ENCODE peak calls at places on chromosomes 2 and 18, in nine cellular contexts. Y, C, J, H, X, I, Q, T and K are unnamed samples.

GRCh38 chr2:205747827-205748386 is 65.6 kb downstream of the NRP2 start:
- DNase-seq in Y (no peak), C (no peak), J (no peak), H (peak; percentile 77), X (no peak), I (no peak), Q (no peak), T (no peak), K (no peak)

GRCh38 chr2:121575800-121576199 is 45.1 kb downstream of the RNU4ATAC start:
- DNase-seq in Y (no peak), C (no peak), J (no peak), H (no peak), X (no peak), I (no peak), Q (no peak), T (no peak), K (no peak)

GRCh38 chr2:64396551-64396950 is 57.4 kb upstream of the LGALSL start:
- DNase-seq in Y (no peak), C (no peak), J (no peak), H (no peak), X (no peak), I (no peak), Q (no peak), T (no peak), K (no peak)

GRCh38 chr2:15298769-15299168 is 262.4 kb downstream of the NBAS start:
- DNase-seq in Y (no peak), C (no peak), J (no peak), H (no peak), X (no peak), I (no peak), Q (peak; percentile 67), T (no peak), K (no peak)

GRCh38 chr18:8870528-8870927 is 165.2 kb downstream of the MTCL1 start:
- DNase-seq in Y (no peak), C (no peak), J (no peak), H (no peak), X (peak; percentile 23), I (no peak), Q (peak; percentile 8), T (no peak), K (no peak)

GRCh38 chr18:62249478-62250097 is 62.5 kb downstream of the RELCH start:
- DNase-seq in Y (peak; percentile 62), C (peak; percentile 42), J (peak; percentile 40), H (peak; percentile 63), X (peak; percentile 51), I (peak; percentile 9), Q (peak; percentile 80), T (peak; percentile 73), K (peak; percentile 19)

GRCh38 chr18:27585602-27586173 is 400.6 kb upstream of the CHST9 start:
- DNase-seq in Y (no peak), C (no peak), J (no peak), H (no peak), X (no peak), I (no peak), Q (no peak), T (no peak), K (no peak)

GRCh38 chr2:235900631-235901030 is 267.6 kb downstream of the GBX2 start:
- DNase-seq in Y (no peak), C (no peak), J (no peak), H (no peak), X (no peak), I (no peak), Q (no peak), T (no peak), K (no peak)

GRCh38 chr2:134869941-134870736 is 31.7 kb downstream of the ACMSD start:
- DNase-seq in Y (no peak), C (no peak), J (no peak), H (no peak), X (no peak), I (no peak), Q (no peak), T (no peak), K (no peak)